ENCODE peak calls at places on chromosomes 7 and 10, in nine cellular contexts. V is sigmoid colon, W is ovary, Z is IMR-90, M is HCT116, D is prostate gland, N is tibial nerve, C is uterus, K is HepG2. H is an unnamed sample.
A peak's percentile ranks its signal among the peaks of the same experiment; 100 is the strongest.

GRCh38 chr10:86489960-86490612 is 31.5 kb downstream of the WAPL start:
- DNase-seq in V (no peak), W (no peak), Z (no peak), M (no peak), D (no peak), N (no peak), C (no peak), K (no peak), H (no peak)

GRCh38 chr7:69429817-69430501 is 168.3 kb upstream of the AUTS2 start:
- DNase-seq in V (peak; percentile 84), W (peak; percentile 81), Z (no peak), M (no peak), D (no peak), N (peak; percentile 36), C (peak; percentile 60), K (no peak), H (peak; percentile 8)

GRCh38 chr10:17744395-17744841 is 7.6 kb upstream of the TMEM236 start:
- DNase-seq in V (no peak), W (no peak), Z (no peak), M (no peak), D (no peak), N (no peak), C (no peak), K (no peak), H (no peak)

GRCh38 chr7:29807179-29807841 is 1.0 kb downstream of the WIPF3 start:
- DNase-seq in V (no peak), W (peak; percentile 64), Z (no peak), M (peak; percentile 34), D (no peak), N (no peak), C (no peak), K (peak; percentile 15), H (peak; percentile 58)

GRCh38 chr7:150587551-150587950 is 20.4 kb downstream of the GIMAP4 start:
- DNase-seq in V (no peak), W (no peak), Z (no peak), M (no peak), D (no peak), N (no peak), C (no peak), K (no peak), H (no peak)

GRCh38 chr7:151628846-151629604 is 109.3 kb upstream of the RHEB start:
- DNase-seq in V (no peak), W (no peak), Z (no peak), M (no peak), D (no peak), N (no peak), C (no peak), K (no peak), H (no peak)

GRCh38 chr10:76185476-76186255 is 754.2 kb downstream of the LRMDA start:
- DNase-seq in V (no peak), W (no peak), Z (no peak), M (no peak), D (no peak), N (no peak), C (no peak), K (no peak), H (no peak)

GRCh38 chr7:71868797-71869196 is 543.3 kb downstream of the CALN1 start:
- DNase-seq in V (no peak), W (no peak), Z (no peak), M (no peak), D (no peak), N (no peak), C (no peak), K (no peak), H (no peak)

DNA sequence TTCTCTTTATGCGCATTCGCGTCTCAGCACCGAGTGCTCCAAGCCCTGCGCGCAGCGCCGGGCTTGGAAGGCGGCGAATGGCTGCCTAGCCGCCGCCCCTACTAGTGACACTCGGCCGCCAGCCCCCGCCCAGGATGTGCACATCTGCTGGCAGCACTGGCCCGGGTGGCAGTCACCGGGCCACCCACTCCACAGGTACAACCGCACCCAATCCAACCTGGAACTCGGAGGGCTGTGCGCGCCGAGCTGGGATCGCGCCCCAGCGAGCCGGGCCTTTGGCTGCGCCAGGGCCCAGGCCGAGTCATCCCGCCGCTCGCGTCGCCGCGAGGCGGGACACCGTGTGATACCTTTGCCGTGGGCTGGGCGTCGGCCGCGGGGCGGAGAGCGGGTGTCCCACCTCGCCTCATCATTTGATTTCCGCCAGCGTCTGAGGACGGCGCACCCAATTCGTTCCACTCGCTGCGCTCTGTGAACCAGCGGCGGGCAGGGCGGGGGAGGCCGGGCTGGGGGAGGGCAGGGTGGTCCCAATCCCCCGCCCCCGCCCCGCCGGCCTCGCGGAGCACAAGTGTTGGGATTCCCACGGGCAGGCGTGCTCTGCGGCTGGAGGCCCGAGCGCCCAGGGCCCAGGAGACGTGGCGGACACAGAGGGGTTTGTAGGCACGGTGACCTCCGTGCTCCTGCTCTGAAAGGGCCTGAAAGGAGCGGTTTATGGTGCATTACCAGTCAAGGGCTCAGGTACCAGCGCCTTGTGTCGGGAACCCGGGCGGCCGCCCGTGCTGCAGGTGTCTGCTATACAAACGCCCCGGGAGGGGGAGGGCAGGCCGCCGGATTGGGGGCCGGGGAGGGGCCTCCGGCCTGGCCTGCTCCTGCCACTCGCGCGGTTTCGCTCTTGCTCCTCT is 17.8 kb upstream of the PTF1A start:
- DNase-seq in V (no peak), W (no peak), Z (no peak), M (no peak), D (no peak), N (no peak), C (no peak), K (no peak), H (no peak)
- TF ChIP-seq POLR2A in V (no peak), W (no peak), Z (no peak), M (no peak), D (no peak), N (no peak), C (no peak), K (no peak), H (no peak)

GRCh38 chr7:123975049-123975448 is 50.0 kb downstream of the SPAM1 start:
- DNase-seq in V (no peak), W (no peak), Z (no peak), M (no peak), D (no peak), N (no peak), C (no peak), K (no peak), H (no peak)

GRCh38 chr7:123979876-123980275 is 53.0 kb downstream of the TMEM229A start:
- DNase-seq in V (no peak), W (no peak), Z (no peak), M (no peak), D (no peak), N (no peak), C (no peak), K (no peak), H (no peak)

GRCh38 chr7:123974326-123974908 is 49.4 kb downstream of the SPAM1 start:
- DNase-seq in V (no peak), W (no peak), Z (no peak), M (no peak), D (no peak), N (no peak), C (no peak), K (no peak), H (no peak)

GRCh38 chr7:123972045-123972444 is 47.0 kb downstream of the SPAM1 start:
- DNase-seq in V (no peak), W (no peak), Z (no peak), M (no peak), D (no peak), N (no peak), C (no peak), K (no peak), H (no peak)

DNA sequence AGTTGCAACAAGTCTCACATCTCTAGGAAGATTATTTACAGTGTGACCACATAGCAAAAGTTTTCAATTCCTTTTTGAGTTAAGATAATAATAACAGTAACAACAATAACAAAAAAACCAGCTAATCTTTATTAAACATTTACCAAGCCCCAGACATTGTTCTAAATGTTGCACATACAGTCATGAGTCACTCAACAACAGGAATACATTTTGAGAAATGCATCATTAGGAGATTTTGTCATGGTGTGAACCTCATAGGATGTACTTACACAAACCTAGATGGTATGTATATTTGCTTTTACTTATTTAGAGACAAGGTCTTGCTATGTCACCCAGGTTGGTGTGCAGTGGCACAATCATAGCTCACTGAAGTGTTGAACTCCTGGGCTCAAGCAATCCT is 52.0 kb downstream of the SPAM1 start:
- DNase-seq in V (no peak), W (no peak), Z (no peak), M (no peak), D (no peak), N (no peak), C (no peak), K (no peak), H (no peak)
- TF ChIP-seq CTCF in V (no peak), W (no peak), Z (no peak), M (no peak), D (no peak), N (no peak), C (no peak), K (no peak), H (no peak)

GRCh38 chr7:116329845-116330503 is 119.6 kb downstream of the TES start:
- DNase-seq in V (no peak), W (no peak), Z (no peak), M (no peak), D (no peak), N (no peak), C (no peak), K (no peak), H (no peak)

GRCh38 chr7:116327751-116328150 is 117.4 kb downstream of the TES start:
- DNase-seq in V (no peak), W (no peak), Z (peak; percentile 99), M (peak; percentile 29), D (no peak), N (no peak), C (no peak), K (no peak), H (no peak)

GRCh38 chr7:116327135-116327534 is 116.8 kb downstream of the TES start:
- DNase-seq in V (no peak), W (no peak), Z (no peak), M (no peak), D (no peak), N (no peak), C (no peak), K (no peak), H (no peak)

GRCh38 chr7:116325517-116325916 is 115.2 kb downstream of the TES start:
- DNase-seq in V (no peak), W (no peak), Z (peak; percentile 46), M (no peak), D (no peak), N (no peak), C (no peak), K (no peak), H (no peak)

GRCh38 chr7:116328161-116328560 is 117.8 kb downstream of the TES start:
- DNase-seq in V (no peak), W (no peak), Z (no peak), M (no peak), D (no peak), N (no peak), C (no peak), K (no peak), H (no peak)
- H3K27ac ChIP-seq in V (peak overlapping the region; percentile 61), W (no peak overlapping the region), Z (no peak overlapping the region), M (no peak overlapping the region), D (no peak overlapping the region), N (no peak overlapping the region), C (peak overlapping the region; percentile 74), K (no peak overlapping the region), H (peak overlapping the region; percentile 7)

DNA sequence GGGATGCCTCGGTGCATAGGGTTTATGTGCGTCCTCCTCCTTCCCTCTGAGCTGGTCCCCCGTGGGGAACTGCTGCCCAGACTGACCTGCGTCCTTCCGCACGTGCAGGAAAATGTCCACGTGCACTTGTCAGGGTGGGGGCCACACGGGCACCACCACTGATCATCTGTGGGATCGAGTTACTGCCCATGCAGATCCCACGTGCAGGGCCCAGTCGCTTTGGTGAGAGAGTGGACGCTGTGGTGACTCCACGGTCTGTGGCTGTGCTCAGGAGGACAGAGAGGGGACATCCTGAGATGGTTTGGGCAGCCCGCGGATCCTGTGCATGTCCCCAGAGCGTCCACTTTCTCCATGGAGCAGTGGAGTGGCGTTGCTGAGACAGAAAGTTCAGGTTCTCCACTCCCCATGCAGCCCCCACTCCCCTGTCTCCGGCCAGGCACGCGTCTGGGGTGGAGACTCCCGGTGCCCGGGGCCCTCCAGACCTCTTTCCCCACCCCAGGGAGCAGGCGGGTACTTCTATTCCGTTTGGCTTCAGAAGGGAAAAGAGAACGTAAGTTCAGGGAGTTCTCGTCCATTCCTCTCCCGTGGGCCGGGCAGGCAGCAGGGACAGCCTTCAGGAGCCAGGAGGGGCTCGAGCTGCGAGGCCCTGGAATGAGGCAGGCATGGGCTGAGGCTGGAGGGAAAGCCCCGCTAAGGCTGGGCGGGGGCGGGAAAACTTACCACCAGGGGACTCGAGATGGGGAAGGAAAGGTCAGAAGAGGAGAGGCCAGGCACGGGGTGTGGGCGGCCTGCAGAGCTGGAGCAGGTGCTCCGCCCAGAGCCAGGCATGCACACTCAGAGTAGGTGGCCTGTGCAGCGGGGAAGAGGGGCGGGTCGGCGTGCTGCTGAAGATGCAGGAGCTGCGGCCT is 59.9 kb downstream of the EGFR start:
- DNase-seq in V (no peak), W (no peak), Z (no peak), M (no peak), D (no peak), N (peak; percentile 44), C (no peak), K (peak; percentile 77), H (peak; percentile 81)
- TF ChIP-seq POLR2A in V (no peak), W (no peak), Z (no peak), M (no peak), D (no peak), N (no peak), C (no peak), K (peak; percentile 48), H (peak; percentile 39)

H was measured in transverse colon.